ENCODE peak calls at places on chromosomes 1 and 21, in four cellular contexts. N, R, V and C are unnamed samples.
A peak's percentile ranks its signal among the peaks of the same experiment; 100 is the strongest.

GRCh38 chr1:101453844-101454243 is 217.0 kb downstream of the S1PR1 start:
- DNase-seq in N (no peak), R (no peak), V (no peak), C (no peak)

GRCh38 chr1:1205769-1206375 is 520 bp downstream of the TNFRSF18 start:
- DNase-seq in N (no peak), R (no peak), V (no peak), C (no peak)

GRCh38 chr21:21397464-21397863 is 399.3 kb downstream of the NCAM2 start:
- DNase-seq in N (no peak), R (no peak), V (no peak), C (no peak)

GRCh38 chr1:165903672-165904071 is 76.3 kb downstream of the UCK2 start:
- DNase-seq in N (no peak), R (no peak), V (no peak), C (no peak)

GRCh38 chr1:16521288-16521583 is 7.2 kb upstream of the RNU1-1 start:
- DNase-seq in N (no peak), R (no peak), V (no peak), C (no peak)

GRCh38 chr1:45007311-45007710 is 3.8 kb downstream of the HECTD3 start:
- DNase-seq in N (no peak), R (no peak), V (no peak), C (no peak)

GRCh38 chr21:43917515-43918384 is 52.7 kb downstream of the AGPAT3 start:
- DNase-seq in N (peak; percentile 25), R (peak; percentile 58), V (no peak), C (peak; percentile 40)

GRCh38 chr1:217506878-217507277 is 124.0 kb downstream of the GPATCH2 start:
- DNase-seq in N (no peak), R (no peak), V (no peak), C (no peak)

GRCh38 chr1:31181515-31182343 is 58.0 kb downstream of the NKAIN1 start:
- DNase-seq in N (no peak), R (peak; percentile 83), V (peak; percentile 46), C (peak; percentile 23)

GRCh38 chr1:14142397-14143095 is 442.6 kb downstream of the PRDM2 start:
- DNase-seq in N (no peak), R (no peak), V (no peak), C (no peak)

GRCh38 chr1:60223370-60223652 is 149.7 kb upstream of the C1orf87 start:
- DNase-seq in N (no peak), R (no peak), V (no peak), C (no peak)

GRCh38 chr1:30928171-30928570 is 19.6 kb upstream of the SDC3 start:
- DNase-seq in N (no peak), R (no peak), V (no peak), C (no peak)

GRCh38 chr1:32052887-32053286 is 19.9 kb upstream of the TMEM39B start:
- DNase-seq in N (no peak), R (no peak), V (no peak), C (no peak)

GRCh38 chr1:161285113-161285512 is 24.7 kb downstream of the MPZ start:
- DNase-seq in N (no peak), R (no peak), V (no peak), C (no peak)

GRCh38 chr1:216600730-216601426 is 122.4 kb downstream of the ESRRG start:
- DNase-seq in N (no peak), R (no peak), V (peak; percentile 74), C (peak; percentile 18)

GRCh38 chr1:41823453-41823852 is 95.3 kb downstream of the HIVEP3 start:
- DNase-seq in N (no peak), R (no peak), V (no peak), C (no peak)

GRCh38 chr1:100034465-100034864 is 64.7 kb downstream of the SLC35A3 start:
- DNase-seq in N (no peak), R (no peak), V (peak; percentile 22), C (peak; percentile 41)

GRCh38 chr1:171877711-171878110 is 36.4 kb downstream of the DNM3 start:
- DNase-seq in N (no peak), R (no peak), V (no peak), C (no peak)

GRCh38 chr1:63189677-63190076 is 132.7 kb upstream of the FOXD3 start:
- DNase-seq in N (no peak), R (no peak), V (no peak), C (no peak)

GRCh38 chr21:36384885-36385232 is 333 bp upstream of the CHAF1B start:
- DNase-seq in N (no peak), R (peak; percentile 30), V (no peak), C (no peak)

GRCh38 chr21:36385233-36385908 is at the start of gene CHAF1B:
- DNase-seq in N (no peak), R (peak; percentile 99), V (peak; percentile 33), C (peak; percentile 64)

GRCh38 chr21:36388835-36389234 is 3.6 kb downstream of the CHAF1B start:
- DNase-seq in N (no peak), R (no peak), V (no peak), C (no peak)

GRCh38 chr21:36388076-36388475 is 2.9 kb downstream of the CHAF1B start:
- DNase-seq in N (no peak), R (no peak), V (no peak), C (no peak)

GRCh38 chr21:36385909-36386642 is 884 bp downstream of the CHAF1B start:
- DNase-seq in N (no peak), R (no peak), V (no peak), C (no peak)
- TF ChIP-seq REST in N (no peak), R (no peak), V (no peak), C (no peak)

GRCh38 chr21:40553781-40554180 is 293.2 kb downstream of the DSCAM start:
- DNase-seq in N (no peak), R (no peak), V (no peak), C (no peak)

GRCh38 chr21:40546657-40547056 is 300.3 kb downstream of the DSCAM start:
- DNase-seq in N (no peak), R (no peak), V (no peak), C (no peak)

GRCh38 chr21:40548134-40548533 is 298.8 kb downstream of the DSCAM start:
- DNase-seq in N (no peak), R (no peak), V (no peak), C (no peak)
- TF ChIP-seq BHLHE40 in N (no peak), R (no peak), V (no peak), C (no peak)

DNA sequence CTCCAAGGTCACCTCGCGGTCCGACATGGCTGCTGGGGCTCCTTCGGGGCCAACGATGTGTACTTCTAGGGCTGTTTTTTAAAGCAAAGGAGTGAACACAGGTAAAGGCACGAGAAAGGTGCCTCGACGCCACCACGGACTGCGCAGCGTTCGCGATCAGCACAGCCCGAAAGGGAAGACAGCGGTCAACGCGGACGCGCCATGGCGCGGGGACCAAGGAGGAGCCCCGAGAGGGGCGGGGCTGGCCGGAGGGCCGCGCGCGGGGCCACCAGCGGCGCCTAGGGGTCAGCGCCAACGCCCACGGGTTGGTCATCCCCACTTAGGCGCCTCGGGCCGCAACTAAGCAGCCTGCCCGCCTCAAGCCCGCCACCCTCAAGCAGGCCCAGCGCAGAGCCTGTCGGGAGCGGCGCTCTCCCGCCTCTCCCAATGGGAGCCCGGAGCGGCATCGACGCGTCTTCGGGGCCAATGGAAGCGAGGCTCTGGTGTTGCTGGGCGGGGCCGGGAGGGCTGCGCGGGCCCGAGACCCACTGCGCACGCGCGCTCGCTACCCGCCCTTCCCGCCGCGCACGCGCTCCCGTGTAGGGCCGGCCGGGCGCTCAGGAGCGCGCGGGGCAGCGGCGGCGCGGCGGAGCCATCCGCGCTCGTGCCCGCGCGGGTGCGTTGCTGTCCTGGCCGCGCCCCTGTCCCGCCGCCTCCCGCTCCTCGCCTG is at the start of gene DIP2A:
- DNase-seq in N (peak; percentile 85), R (peak; percentile 99), V (peak; percentile 95), C (peak; percentile 95)
- TF ChIP-seq REST in N (no peak), R (peak; percentile 85), V (no peak), C (peak; percentile 16)

DNA sequence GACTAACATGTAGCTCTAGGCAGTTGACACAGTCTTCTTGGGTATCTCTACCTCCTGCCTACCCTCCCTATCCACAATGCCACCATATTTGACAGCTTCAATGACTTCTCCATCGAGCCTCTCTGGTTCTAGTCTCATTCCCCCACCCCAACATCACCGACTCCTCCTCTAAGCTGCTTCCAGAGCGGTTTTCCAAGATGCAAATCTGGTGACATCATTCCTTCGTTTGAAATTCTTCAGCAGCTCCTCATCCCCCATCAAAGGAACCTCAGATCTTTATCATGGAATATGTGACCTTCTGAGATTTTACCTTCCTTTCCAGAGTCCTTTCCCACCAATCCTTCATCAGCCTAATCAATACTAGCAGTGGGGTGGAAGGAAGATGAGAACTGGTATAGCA is 352.4 kb upstream of the RUNX1 start:
- DNase-seq in N (no peak), R (no peak), V (no peak), C (no peak)
- TF ChIP-seq BHLHE40 in N (no peak), R (no peak), V (no peak), C (no peak)

GRCh38 chr1:168466703-168467081 is 77.1 kb downstream of the XCL2 start:
- DNase-seq in N (peak; percentile 51), R (no peak), V (no peak), C (no peak)

GRCh38 chr1:168467452-168467851 is 76.3 kb downstream of the XCL2 start:
- DNase-seq in N (peak; percentile 38), R (no peak), V (no peak), C (no peak)

GRCh38 chr1:168468042-168468809 is 75.6 kb downstream of the XCL2 start:
- DNase-seq in N (no peak), R (no peak), V (no peak), C (no peak)

GRCh38 chr1:168468822-168469221 is 75.0 kb downstream of the XCL2 start:
- DNase-seq in N (no peak), R (no peak), V (no peak), C (no peak)

GRCh38 chr1:168465942-168466702 is 77.7 kb downstream of the XCL2 start:
- DNase-seq in N (peak; percentile 88), R (peak; percentile 44), V (no peak), C (peak; percentile 36)
- TF ChIP-seq REST in N (no peak), R (no peak), V (no peak), C (no peak)